ENCODE peak calls at places on chromosomes 12 and 14, in four cellular contexts. N is thoracic aorta, A is upper lobe of right lung, I is heart right ventricle. F is an unnamed sample.

GRCh38 chr14:90911121-90911520 is 94.9 kb upstream of the TTC7B start:
- DNase-seq in I (no peak), A (no peak), N (no peak), F (no peak)

GRCh38 chr14:104692261-104692938 is 3.0 kb downstream of the INF2 start:
- DNase-seq in N (no peak), A (no peak), I (no peak), F (no peak)

GRCh38 chr12:118103601-118104382 is at the start of gene VSIG10:
- DNase-seq in A (peak; percentile 91), I (peak; percentile 79), N (no peak), F (no peak)

GRCh38 chr14:101334656-101335055 is 226.6 kb upstream of the DIO3 start:
- DNase-seq in N (no peak), I (no peak), A (no peak), F (no peak)

GRCh38 chr12:47823422-47824086 is 3.9 kb upstream of the HDAC7 start:
- DNase-seq in N (no peak), A (no peak), I (no peak), F (no peak)

GRCh38 chr12:4956968-4957367 is 47.3 kb downstream of the KCNA1 start:
- DNase-seq in I (no peak), N (no peak), A (no peak), F (no peak)

GRCh38 chr12:62792526-62792925 is 142.4 kb downstream of the PPM1H start:
- DNase-seq in N (no peak), I (no peak), A (no peak), F (no peak)

GRCh38 chr12:123062682-123063426 is 82.4 kb downstream of the ARL6IP4 start:
- DNase-seq in I (peak; percentile 56), N (peak; percentile 42), A (no peak), F (no peak)

GRCh38 chr12:6241495-6241894 is 41.3 kb downstream of the CD9 start:
- DNase-seq in A (peak; percentile 88), N (no peak), I (peak; percentile 79), F (no peak)

GRCh38 chr14:71206766-71207371 is 299.6 kb downstream of the PCNX1 start:
- DNase-seq in A (no peak), N (peak; percentile 53), I (peak; percentile 37), F (no peak)

GRCh38 chr14:90642239-90642717 is 174.0 kb downstream of the TTC7B start:
- DNase-seq in N (no peak), I (no peak), A (no peak), F (no peak)

GRCh38 chr14:92945959-92946846 is 23.3 kb downstream of the CHGA start:
- DNase-seq in A (peak; percentile 77), N (no peak), I (peak; percentile 52), F (peak; percentile 8)

GRCh38 chr14:28661171-28661772 is 105.3 kb upstream of the FOXG1 start:
- DNase-seq in A (no peak), N (no peak), I (no peak), F (no peak)

GRCh38 chr12:42741771-42742510 is 152.4 kb upstream of the PRICKLE1 start:
- DNase-seq in I (no peak), A (no peak), N (no peak), F (no peak)

GRCh38 chr12:10243803-10244520 is 31.3 kb downstream of the GABARAPL1 start:
- DNase-seq in A (no peak), I (no peak), N (no peak), F (no peak)

GRCh38 chr12:49703647-49704137 is 3.5 kb downstream of the FMNL3 start:
- DNase-seq in A (no peak), I (no peak), N (no peak), F (no peak)

GRCh38 chr12:17062296-17063061 is 456.5 kb upstream of the LMO3 start:
- DNase-seq in A (no peak), N (no peak), I (no peak), F (peak; percentile 10)

GRCh38 chr14:40197344-40197743 is 765.1 kb upstream of the FBXO33 start:
- DNase-seq in A (no peak), I (no peak), N (no peak), F (no peak)

GRCh38 chr14:77026930-77027537 is 1.5 kb downstream of the IRF2BPL start:
- DNase-seq in I (peak; percentile 50), A (peak; percentile 84), N (no peak), F (no peak)

GRCh38 chr12:34287437-34287836 is 265.1 kb downstream of the ALG10 start:
- DNase-seq in N (no peak), A (no peak), I (no peak), F (no peak)
- H3K4me1 ChIP-seq in N (no peaks in the 10 kb centered on the region), A (no peaks in the 10 kb centered on the region), I (no peaks in the 10 kb centered on the region), F (peaks cover 13% of the 10 kb centered on the region)

GRCh38 chr14:79483472-79483871 is 727.8 kb downstream of the DIO2 start:
- DNase-seq in I (no peak), N (no peak), A (no peak), F (no peak)
- H3K4me1 ChIP-seq in I (no peaks in the 10 kb centered on the region), N (no peaks in the 10 kb centered on the region), A (no peaks in the 10 kb centered on the region), F (no peaks in the 10 kb centered on the region)

DNA sequence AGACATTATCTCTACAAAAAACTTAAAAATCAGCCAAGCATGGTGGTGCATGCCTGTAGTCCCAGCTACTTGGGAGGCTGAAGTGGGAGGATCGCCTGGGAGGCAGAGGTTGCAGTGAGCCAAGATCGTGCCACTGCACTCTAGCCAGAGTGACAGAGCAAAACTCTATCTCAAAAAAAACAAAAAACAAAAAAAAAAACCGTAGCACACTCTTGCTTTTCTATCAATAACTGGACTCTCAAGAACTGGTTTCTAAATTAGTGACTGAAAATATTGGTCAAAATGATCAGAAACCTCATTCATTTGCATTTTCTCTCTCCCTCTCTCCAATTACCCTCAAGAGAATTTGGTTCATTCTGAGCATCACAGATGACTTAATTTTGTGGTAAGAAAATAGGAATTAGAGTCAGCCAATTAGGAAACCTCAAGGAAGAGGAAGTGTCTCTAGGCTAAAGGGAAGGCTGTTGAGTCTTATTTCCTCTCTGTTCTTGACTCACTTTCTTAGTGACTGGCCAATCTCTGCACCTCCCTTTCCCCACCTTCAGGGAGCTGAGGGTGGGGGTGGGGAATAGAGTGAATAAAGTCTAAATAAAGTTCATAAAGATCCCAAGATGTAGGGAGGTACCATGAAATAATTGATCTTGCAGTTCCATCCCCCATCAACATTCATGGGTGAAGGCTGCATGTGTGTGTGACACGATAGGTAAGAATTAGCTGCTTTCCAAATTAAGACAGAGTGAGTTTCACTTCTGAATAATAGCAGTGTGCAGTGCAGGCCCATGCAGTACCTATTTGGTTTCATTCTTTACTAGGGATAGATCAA is 6.8 kb upstream of the PSMA6 start:
- DNase-seq in A (no peak), I (no peak), N (no peak), F (no peak)
- H3K4me1 ChIP-seq in A (peaks cover 4% of the 10 kb centered on the region), I (peaks cover 13% of the 10 kb centered on the region), N (peaks cover 3% of the 10 kb centered on the region), F (no peaks in the 10 kb centered on the region)

DNA sequence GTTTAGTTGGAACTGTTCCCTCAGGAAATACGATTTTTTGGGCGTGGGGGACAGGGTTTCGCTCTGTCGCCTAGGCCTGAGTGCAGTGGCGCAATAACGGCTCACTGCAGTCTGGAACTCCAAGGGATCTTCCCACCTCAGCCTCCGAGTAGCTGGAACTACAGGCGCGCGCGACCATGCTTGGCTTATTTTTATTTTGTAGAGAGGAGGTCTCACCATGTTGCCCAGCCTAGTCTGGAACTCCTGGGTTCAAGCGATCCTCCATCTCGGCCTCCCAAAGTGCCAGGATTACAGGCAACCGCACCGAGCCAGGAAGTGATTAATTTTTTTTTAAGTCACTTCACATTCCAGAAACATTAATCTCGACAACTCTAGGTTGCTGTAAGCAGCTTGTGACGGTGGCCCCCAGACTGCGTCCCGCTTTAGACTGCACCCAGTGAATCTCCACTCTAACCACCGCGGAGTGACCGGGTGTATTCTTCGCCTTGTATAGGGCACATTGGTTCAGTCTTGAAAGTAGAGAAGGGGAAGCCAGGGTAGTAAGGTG is 825 bp upstream of the MIS18BP1 start:
- DNase-seq in A (peak; percentile 75), N (no peak), I (peak; percentile 17), F (no peak)
- H3K4me1 ChIP-seq in A (peaks cover 31% of the 10 kb centered on the region), N (peaks cover 5% of the 10 kb centered on the region), I (peaks cover 47% of the 10 kb centered on the region), F (peaks cover 7% of the 10 kb centered on the region)